ENCODE peak calls at places on chromosomes 12 and 14, in six cellular contexts. P, J, U, D, K and Z are unnamed samples.

GRCh38 chr12:44521702-44522101 is 354.4 kb downstream of the NELL2 start:
- DNase-seq in K (no peak), J (no peak), U (no peak), P (no peak), D (no peak), Z (no peak)

GRCh38 chr12:1939745-1940607 is 21.5 kb upstream of the CACNA2D4 start:
- DNase-seq in J (peak; percentile 87), P (peak; percentile 80), U (peak; percentile 57), D (peak; percentile 78), K (peak; percentile 51), Z (peak; percentile 95)

GRCh38 chr14:75699331-75699730 is 38.3 kb downstream of the TTLL5 start:
- DNase-seq in D (no peak), J (no peak), K (no peak), P (no peak), U (no peak), Z (no peak)

GRCh38 chr12:3193131-3193530 is 116.0 kb downstream of the TSPAN9 start:
- DNase-seq in U (no peak), P (no peak), K (no peak), D (no peak), J (no peak), Z (no peak)

GRCh38 chr14:77791225-77791600 is 8.7 kb upstream of the ADCK1 start:
- DNase-seq in K (no peak), U (no peak), P (no peak), J (no peak), D (no peak), Z (no peak)

GRCh38 chr14:76090611-76091010 is 61.1 kb upstream of the GPATCH2L start:
- DNase-seq in U (no peak), D (no peak), J (no peak), K (no peak), P (peak; percentile 12), Z (no peak)

GRCh38 chr12:116043673-116044072 is 233.8 kb downstream of the MED13L start:
- DNase-seq in U (no peak), D (no peak), P (no peak), K (no peak), J (no peak), Z (no peak)

GRCh38 chr14:81406863-81407262 is 6.7 kb upstream of the STON2 start:
- DNase-seq in U (peak; percentile 82), J (no peak), P (no peak), D (no peak), K (peak; percentile 54), Z (no peak)

GRCh38 chr12:70557583-70558263 is 79.5 kb downstream of the PTPRB start:
- DNase-seq in K (no peak), P (no peak), U (no peak), D (no peak), J (no peak), Z (no peak)

GRCh38 chr12:66921151-66921550 is 242.3 kb upstream of the GRIP1 start:
- DNase-seq in P (no peak), J (no peak), U (no peak), D (no peak), K (no peak), Z (no peak)

GRCh38 chr12:49643961-49644619 is 20.7 kb downstream of the PRPF40B start:
- DNase-seq in D (no peak), P (no peak), K (no peak), J (no peak), U (no peak), Z (no peak)

GRCh38 chr12:93614917-93615596 is 42.6 kb downstream of the SOCS2 start:
- DNase-seq in J (no peak), K (no peak), U (no peak), D (no peak), P (no peak), Z (no peak)